ENCODE peak calls at places on chromosomes 5 and 9, in five cellular contexts. V, J, Q, Y and L are unnamed samples.

GRCh38 chr9:127746959-127747569 is 12.0 kb upstream of the TOR2A start:
- DNase-seq in Y (no peak), V (no peak), J (no peak), Q (no peak), L (no peak)

GRCh38 chr9:137023583-137023991 is 4.5 kb downstream of the ABCA2 start:
- DNase-seq in V (no peak), J (no peak), Y (no peak), Q (no peak), L (no peak)

GRCh38 chr9:128073260-128073886 is 5.3 kb downstream of the SLC25A25 start:
- DNase-seq in Q (no peak), V (no peak), J (no peak), Y (no peak), L (no peak)

GRCh38 chr5:35098214-35098613 is 50.5 kb upstream of the AGXT2 start:
- DNase-seq in Q (no peak), Y (no peak), V (no peak), J (no peak), L (no peak)

GRCh38 chr9:137482094-137482781 is 23.1 kb upstream of the NSMF start:
- DNase-seq in Q (no peak), J (peak; percentile 67), Y (peak; percentile 73), V (no peak), L (no peak)

GRCh38 chr9:82961504-82962125 is 101.3 kb downstream of the RASEF start:
- DNase-seq in Y (peak; percentile 75), V (peak; percentile 74), J (peak; percentile 76), Q (peak; percentile 85), L (peak; percentile 91)

GRCh38 chr9:136002886-136003285 is 41.7 kb upstream of the UBAC1 start:
- DNase-seq in Y (no peak), J (no peak), Q (no peak), V (no peak), L (no peak)

GRCh38 chr5:78269088-78269703 is 25.3 kb downstream of the AP3B1 start:
- DNase-seq in V (no peak), Q (peak; percentile 16), Y (no peak), J (no peak), L (no peak)

GRCh38 chr5:137481596-137481995 is 17.5 kb downstream of the SPOCK1 start:
- DNase-seq in Y (no peak), Q (no peak), V (no peak), J (no peak), L (no peak)

GRCh38 chr9:93123561-93124283 is 10.3 kb downstream of the NINJ1 start:
- DNase-seq in Y (peak; percentile 76), V (no peak), J (no peak), Q (no peak), L (no peak)

GRCh38 chr9:79962836-79963235 is 391.1 kb downstream of the TLE4 start:
- DNase-seq in Q (no peak), J (no peak), V (no peak), Y (no peak), L (peak; percentile 11)

GRCh38 chr9:33942471-33943083 is 106.1 kb downstream of the UBAP2 start:
- DNase-seq in J (peak; percentile 67), V (no peak), Y (no peak), Q (no peak), L (no peak)

GRCh38 chr5:142960309-142960696 is 190.1 kb downstream of the ARHGAP26 start:
- DNase-seq in Q (no peak), Y (no peak), V (no peak), J (peak; percentile 83), L (no peak)

GRCh38 chr9:120655005-120655622 is 59.2 kb downstream of the MEGF9 start:
- DNase-seq in J (peak; percentile 47), Y (no peak), Q (no peak), V (no peak), L (no peak)

GRCh38 chr9:15622596-15622995 is 69.8 kb downstream of the CCDC171 start:
- DNase-seq in Q (no peak), J (no peak), V (no peak), Y (no peak), L (no peak)

GRCh38 chr9:80968611-80969010 is 720.7 kb downstream of the TLE1 start:
- DNase-seq in J (peak; percentile 91), V (no peak), Y (no peak), Q (no peak), L (no peak)

GRCh38 chr9:61665829-61666228 is 476.0 kb downstream of the SPATA31A7 start:
- DNase-seq in V (no peak), J (no peak), Q (no peak), Y (peak; percentile 44), L (no peak)

GRCh38 chr5:616342-617039 is 4.4 kb downstream of the CEP72 start:
- DNase-seq in Y (peak; percentile 62), Q (no peak), J (no peak), V (no peak), L (no peak)

GRCh38 chr9:79858509-79858908 is 286.7 kb downstream of the TLE4 start:
- DNase-seq in V (no peak), J (peak; percentile 4), Q (peak; percentile 11), Y (no peak), L (no peak)

GRCh38 chr9:134225816-134226215 is 61.5 kb upstream of the RNU6ATAC start:
- DNase-seq in Y (peak; percentile 41), V (no peak), Q (no peak), J (no peak), L (no peak)

GRCh38 chr5:176533894-176534611 is 3.1 kb downstream of the RNF44 start:
- DNase-seq in Q (no peak), J (no peak), V (no peak), Y (peak; percentile 90), L (no peak)

GRCh38 chr9:89529243-89530030 is 31.5 kb upstream of the SEMA4D start:
- DNase-seq in J (no peak), V (no peak), Y (no peak), Q (no peak), L (no peak)

GRCh38 chr9:87062706-87063105 is 115.4 kb upstream of the GAS1 start:
- DNase-seq in Y (no peak), J (no peak), V (no peak), Q (no peak), L (no peak)

GRCh38 chr5:139246394-139246793 is 47.1 kb upstream of the MATR3 start:
- DNase-seq in V (no peak), Q (no peak), Y (peak; percentile 62), J (peak; percentile 43), L (no peak)

GRCh38 chr5:139644646-139645494 is 3.3 kb upstream of the CXXC5 start:
- DNase-seq in V (no peak), Q (no peak), Y (peak; percentile 51), J (no peak), L (no peak)